ENCODE peak calls at places on chromosomes 12 and 14, in ten cellular contexts. One of them, this sample, is unnamed.

GRCh38 chr14:68749487-68750475 is 43.1 kb downstream of the ZFP36L1 start:
- DNase-seq in tibial artery: no peak
- DNase-seq in anterior cingulate cortex: no peak
- DNase-seq in dorsolateral prefrontal cortex: no peak
- DNase-seq in activated CD4-positive, alpha-beta T cell treated with anti-CD3 and anti-CD28 coated beads for 24 hours: no peak
- DNase-seq in stimulated activated naive B cell treated with anti-CD40 and anti-IgM and Interleukin-4, amounts not matched to agents 10 μg/mL and 1 μg/mL and 100 μg/mL, for 72 hours: no peak
- DNase-seq in hippocampal formation: no peak
- DNase-seq in gastrocnemius medialis: no peak
- DNase-seq in mucosa of gallbladder: no peak
- DNase-seq in HS-5: no peak
- DNase-seq in this sample: no peak

GRCh38 chr12:71392521-71393145 is 47.0 kb upstream of the LGR5 start:
- DNase-seq in activated CD4-positive, alpha-beta T cell treated with anti-CD3 and anti-CD28 coated beads for 24 hours: no peak
- DNase-seq in mucosa of gallbladder: peak
- DNase-seq in HS-5: peak
- DNase-seq in hippocampal formation: peak
- DNase-seq in stimulated activated naive B cell treated with anti-CD40 and anti-IgM and Interleukin-4, amounts not matched to agents 10 μg/mL and 1 μg/mL and 100 μg/mL, for 72 hours: no peak
- DNase-seq in gastrocnemius medialis: no peak
- DNase-seq in tibial artery: no peak
- DNase-seq in anterior cingulate cortex: no peak
- DNase-seq in dorsolateral prefrontal cortex: no peak
- DNase-seq in this sample: peak

GRCh38 chr12:11697670-11698387 is 48.4 kb downstream of the ETV6 start:
- DNase-seq in stimulated activated naive B cell treated with anti-CD40 and anti-IgM and Interleukin-4, amounts not matched to agents 10 μg/mL and 1 μg/mL and 100 μg/mL, for 72 hours: no peak
- DNase-seq in HS-5: peak
- DNase-seq in tibial artery: peak
- DNase-seq in activated CD4-positive, alpha-beta T cell treated with anti-CD3 and anti-CD28 coated beads for 24 hours: no peak
- DNase-seq in gastrocnemius medialis: no peak
- DNase-seq in hippocampal formation: no peak
- DNase-seq in mucosa of gallbladder: no peak
- DNase-seq in dorsolateral prefrontal cortex: no peak
- DNase-seq in anterior cingulate cortex: no peak
- DNase-seq in this sample: no peak

GRCh38 chr14:106845286-106846087 is 1319.1 kb downstream of the TMEM121 start:
- DNase-seq in gastrocnemius medialis: no peak
- DNase-seq in mucosa of gallbladder: peak
- DNase-seq in tibial artery: no peak
- DNase-seq in hippocampal formation: no peak
- DNase-seq in dorsolateral prefrontal cortex: no peak
- DNase-seq in activated CD4-positive, alpha-beta T cell treated with anti-CD3 and anti-CD28 coated beads for 24 hours: no peak
- DNase-seq in stimulated activated naive B cell treated with anti-CD40 and anti-IgM and Interleukin-4, amounts not matched to agents 10 μg/mL and 1 μg/mL and 100 μg/mL, for 72 hours: peak
- DNase-seq in HS-5: no peak
- DNase-seq in anterior cingulate cortex: no peak
- DNase-seq in this sample: no peak

GRCh38 chr14:74713395-74713735 is 421 bp downstream of the FCF1 start:
- DNase-seq in dorsolateral prefrontal cortex: no peak
- DNase-seq in mucosa of gallbladder: no peak
- DNase-seq in anterior cingulate cortex: no peak
- DNase-seq in stimulated activated naive B cell treated with anti-CD40 and anti-IgM and Interleukin-4, amounts not matched to agents 10 μg/mL and 1 μg/mL and 100 μg/mL, for 72 hours: no peak
- DNase-seq in hippocampal formation: no peak
- DNase-seq in gastrocnemius medialis: no peak
- DNase-seq in tibial artery: no peak
- DNase-seq in activated CD4-positive, alpha-beta T cell treated with anti-CD3 and anti-CD28 coated beads for 24 hours: no peak
- DNase-seq in HS-5: no peak
- DNase-seq in this sample: no peak

GRCh38 chr12:131530041-131530332 is 180.9 kb upstream of the SFSWAP start:
- DNase-seq in dorsolateral prefrontal cortex: no peak
- DNase-seq in mucosa of gallbladder: no peak
- DNase-seq in gastrocnemius medialis: no peak
- DNase-seq in anterior cingulate cortex: no peak
- DNase-seq in activated CD4-positive, alpha-beta T cell treated with anti-CD3 and anti-CD28 coated beads for 24 hours: no peak
- DNase-seq in stimulated activated naive B cell treated with anti-CD40 and anti-IgM and Interleukin-4, amounts not matched to agents 10 μg/mL and 1 μg/mL and 100 μg/mL, for 72 hours: no peak
- DNase-seq in HS-5: no peak
- DNase-seq in hippocampal formation: no peak
- DNase-seq in tibial artery: no peak
- DNase-seq in this sample: no peak

GRCh38 chr12:44286336-44286735 is 450.5 kb downstream of the TMEM117 start:
- DNase-seq in mucosa of gallbladder: no peak
- DNase-seq in tibial artery: no peak
- DNase-seq in hippocampal formation: no peak
- DNase-seq in activated CD4-positive, alpha-beta T cell treated with anti-CD3 and anti-CD28 coated beads for 24 hours: no peak
- DNase-seq in dorsolateral prefrontal cortex: no peak
- DNase-seq in HS-5: no peak
- DNase-seq in stimulated activated naive B cell treated with anti-CD40 and anti-IgM and Interleukin-4, amounts not matched to agents 10 μg/mL and 1 μg/mL and 100 μg/mL, for 72 hours: no peak
- DNase-seq in gastrocnemius medialis: no peak
- DNase-seq in anterior cingulate cortex: no peak
- DNase-seq in this sample: no peak

GRCh38 chr14:35365130-35366047 is 39.2 kb downstream of the NFKBIA start:
- DNase-seq in activated CD4-positive, alpha-beta T cell treated with anti-CD3 and anti-CD28 coated beads for 24 hours: peak
- DNase-seq in anterior cingulate cortex: no peak
- DNase-seq in stimulated activated naive B cell treated with anti-CD40 and anti-IgM and Interleukin-4, amounts not matched to agents 10 μg/mL and 1 μg/mL and 100 μg/mL, for 72 hours: peak
- DNase-seq in tibial artery: peak
- DNase-seq in HS-5: peak
- DNase-seq in gastrocnemius medialis: peak
- DNase-seq in mucosa of gallbladder: peak
- DNase-seq in hippocampal formation: no peak
- DNase-seq in dorsolateral prefrontal cortex: no peak
- DNase-seq in this sample: peak

GRCh38 chr12:39830862-39831520 is 211.4 kb upstream of the ABCD2 start:
- DNase-seq in dorsolateral prefrontal cortex: no peak
- DNase-seq in HS-5: peak
- DNase-seq in stimulated activated naive B cell treated with anti-CD40 and anti-IgM and Interleukin-4, amounts not matched to agents 10 μg/mL and 1 μg/mL and 100 μg/mL, for 72 hours: no peak
- DNase-seq in tibial artery: no peak
- DNase-seq in gastrocnemius medialis: no peak
- DNase-seq in anterior cingulate cortex: no peak
- DNase-seq in mucosa of gallbladder: no peak
- DNase-seq in activated CD4-positive, alpha-beta T cell treated with anti-CD3 and anti-CD28 coated beads for 24 hours: no peak
- DNase-seq in hippocampal formation: no peak
- DNase-seq in this sample: no peak

GRCh38 chr12:47272412-47273190 is 192.8 kb upstream of the AMIGO2 start:
- DNase-seq in hippocampal formation: no peak
- DNase-seq in gastrocnemius medialis: no peak
- DNase-seq in dorsolateral prefrontal cortex: no peak
- DNase-seq in stimulated activated naive B cell treated with anti-CD40 and anti-IgM and Interleukin-4, amounts not matched to agents 10 μg/mL and 1 μg/mL and 100 μg/mL, for 72 hours: no peak
- DNase-seq in HS-5: no peak
- DNase-seq in mucosa of gallbladder: no peak
- DNase-seq in activated CD4-positive, alpha-beta T cell treated with anti-CD3 and anti-CD28 coated beads for 24 hours: no peak
- DNase-seq in tibial artery: no peak
- DNase-seq in anterior cingulate cortex: no peak
- DNase-seq in this sample: no peak

GRCh38 chr12:133010657-133011297 is 24.6 kb downstream of the ZNF26 start:
- DNase-seq in anterior cingulate cortex: no peak
- DNase-seq in stimulated activated naive B cell treated with anti-CD40 and anti-IgM and Interleukin-4, amounts not matched to agents 10 μg/mL and 1 μg/mL and 100 μg/mL, for 72 hours: no peak
- DNase-seq in mucosa of gallbladder: no peak
- DNase-seq in activated CD4-positive, alpha-beta T cell treated with anti-CD3 and anti-CD28 coated beads for 24 hours: no peak
- DNase-seq in hippocampal formation: no peak
- DNase-seq in tibial artery: no peak
- DNase-seq in gastrocnemius medialis: no peak
- DNase-seq in dorsolateral prefrontal cortex: no peak
- DNase-seq in HS-5: no peak
- DNase-seq in this sample: no peak

GRCh38 chr14:24613747-24614146 is 4.3 kb upstream of the GZMH start:
- DNase-seq in stimulated activated naive B cell treated with anti-CD40 and anti-IgM and Interleukin-4, amounts not matched to agents 10 μg/mL and 1 μg/mL and 100 μg/mL, for 72 hours: no peak
- DNase-seq in HS-5: no peak
- DNase-seq in tibial artery: no peak
- DNase-seq in mucosa of gallbladder: no peak
- DNase-seq in anterior cingulate cortex: no peak
- DNase-seq in gastrocnemius medialis: no peak
- DNase-seq in activated CD4-positive, alpha-beta T cell treated with anti-CD3 and anti-CD28 coated beads for 24 hours: no peak
- DNase-seq in dorsolateral prefrontal cortex: no peak
- DNase-seq in hippocampal formation: no peak
- DNase-seq in this sample: no peak

GRCh38 chr14:75401356-75401755 is 26.5 kb upstream of the JDP2 start:
- DNase-seq in anterior cingulate cortex: no peak
- DNase-seq in hippocampal formation: no peak
- DNase-seq in tibial artery: peak
- DNase-seq in dorsolateral prefrontal cortex: no peak
- DNase-seq in mucosa of gallbladder: peak
- DNase-seq in gastrocnemius medialis: peak
- DNase-seq in stimulated activated naive B cell treated with anti-CD40 and anti-IgM and Interleukin-4, amounts not matched to agents 10 μg/mL and 1 μg/mL and 100 μg/mL, for 72 hours: no peak
- DNase-seq in activated CD4-positive, alpha-beta T cell treated with anti-CD3 and anti-CD28 coated beads for 24 hours: no peak
- DNase-seq in HS-5: no peak
- DNase-seq in this sample: no peak

GRCh38 chr14:104150201-104151027 is 12.0 kb downstream of the KIF26A start:
- DNase-seq in gastrocnemius medialis: no peak
- DNase-seq in HS-5: no peak
- DNase-seq in tibial artery: no peak
- DNase-seq in dorsolateral prefrontal cortex: no peak
- DNase-seq in anterior cingulate cortex: no peak
- DNase-seq in mucosa of gallbladder: peak
- DNase-seq in activated CD4-positive, alpha-beta T cell treated with anti-CD3 and anti-CD28 coated beads for 24 hours: no peak
- DNase-seq in hippocampal formation: no peak
- DNase-seq in stimulated activated naive B cell treated with anti-CD40 and anti-IgM and Interleukin-4, amounts not matched to agents 10 μg/mL and 1 μg/mL and 100 μg/mL, for 72 hours: no peak
- DNase-seq in this sample: no peak

GRCh38 chr14:104845033-104845666 is 19.9 kb upstream of the CEP170B start:
- DNase-seq in tibial artery: no peak
- DNase-seq in stimulated activated naive B cell treated with anti-CD40 and anti-IgM and Interleukin-4, amounts not matched to agents 10 μg/mL and 1 μg/mL and 100 μg/mL, for 72 hours: no peak
- DNase-seq in HS-5: no peak
- DNase-seq in hippocampal formation: no peak
- DNase-seq in anterior cingulate cortex: no peak
- DNase-seq in activated CD4-positive, alpha-beta T cell treated with anti-CD3 and anti-CD28 coated beads for 24 hours: no peak
- DNase-seq in dorsolateral prefrontal cortex: no peak
- DNase-seq in mucosa of gallbladder: no peak
- DNase-seq in gastrocnemius medialis: no peak
- DNase-seq in this sample: no peak

GRCh38 chr12:6899837-6900519 is 4.6 kb upstream of the LRRC23 start:
- DNase-seq in HS-5: no peak
- DNase-seq in gastrocnemius medialis: no peak
- DNase-seq in stimulated activated naive B cell treated with anti-CD40 and anti-IgM and Interleukin-4, amounts not matched to agents 10 μg/mL and 1 μg/mL and 100 μg/mL, for 72 hours: no peak
- DNase-seq in dorsolateral prefrontal cortex: peak
- DNase-seq in activated CD4-positive, alpha-beta T cell treated with anti-CD3 and anti-CD28 coated beads for 24 hours: no peak
- DNase-seq in hippocampal formation: peak
- DNase-seq in tibial artery: peak
- DNase-seq in anterior cingulate cortex: peak
- DNase-seq in mucosa of gallbladder: peak
- DNase-seq in this sample: peak

GRCh38 chr12:62351326-62351725 is 91.1 kb downstream of the USP15 start:
- DNase-seq in dorsolateral prefrontal cortex: no peak
- DNase-seq in mucosa of gallbladder: no peak
- DNase-seq in stimulated activated naive B cell treated with anti-CD40 and anti-IgM and Interleukin-4, amounts not matched to agents 10 μg/mL and 1 μg/mL and 100 μg/mL, for 72 hours: no peak
- DNase-seq in anterior cingulate cortex: no peak
- DNase-seq in hippocampal formation: no peak
- DNase-seq in activated CD4-positive, alpha-beta T cell treated with anti-CD3 and anti-CD28 coated beads for 24 hours: no peak
- DNase-seq in HS-5: no peak
- DNase-seq in gastrocnemius medialis: no peak
- DNase-seq in tibial artery: no peak
- DNase-seq in this sample: no peak

GRCh38 chr14:41607119-41607785 is 576 bp downstream of the LRFN5 start:
- DNase-seq in HS-5: no peak
- DNase-seq in tibial artery: no peak
- DNase-seq in anterior cingulate cortex: no peak
- DNase-seq in mucosa of gallbladder: no peak
- DNase-seq in gastrocnemius medialis: no peak
- DNase-seq in stimulated activated naive B cell treated with anti-CD40 and anti-IgM and Interleukin-4, amounts not matched to agents 10 μg/mL and 1 μg/mL and 100 μg/mL, for 72 hours: no peak
- DNase-seq in dorsolateral prefrontal cortex: peak
- DNase-seq in activated CD4-positive, alpha-beta T cell treated with anti-CD3 and anti-CD28 coated beads for 24 hours: no peak
- DNase-seq in hippocampal formation: no peak
- DNase-seq in this sample: no peak

GRCh38 chr14:33587761-33588160 is 363.1 kb downstream of the EGLN3 start:
- DNase-seq in tibial artery: no peak
- DNase-seq in activated CD4-positive, alpha-beta T cell treated with anti-CD3 and anti-CD28 coated beads for 24 hours: no peak
- DNase-seq in mucosa of gallbladder: no peak
- DNase-seq in gastrocnemius medialis: no peak
- DNase-seq in anterior cingulate cortex: no peak
- DNase-seq in HS-5: no peak
- DNase-seq in stimulated activated naive B cell treated with anti-CD40 and anti-IgM and Interleukin-4, amounts not matched to agents 10 μg/mL and 1 μg/mL and 100 μg/mL, for 72 hours: no peak
- DNase-seq in dorsolateral prefrontal cortex: no peak
- DNase-seq in hippocampal formation: no peak
- DNase-seq in this sample: no peak

GRCh38 chr14:72521968-72522741 is 371.7 kb downstream of the DPF3 start:
- DNase-seq in HS-5: no peak
- DNase-seq in dorsolateral prefrontal cortex: no peak
- DNase-seq in activated CD4-positive, alpha-beta T cell treated with anti-CD3 and anti-CD28 coated beads for 24 hours: no peak
- DNase-seq in gastrocnemius medialis: no peak
- DNase-seq in stimulated activated naive B cell treated with anti-CD40 and anti-IgM and Interleukin-4, amounts not matched to agents 10 μg/mL and 1 μg/mL and 100 μg/mL, for 72 hours: no peak
- DNase-seq in anterior cingulate cortex: no peak
- DNase-seq in tibial artery: no peak
- DNase-seq in mucosa of gallbladder: no peak
- DNase-seq in hippocampal formation: no peak
- DNase-seq in this sample: no peak

GRCh38 chr14:49946320-49947141 is 53.6 kb downstream of the ARF6 start:
- DNase-seq in tibial artery: no peak
- DNase-seq in anterior cingulate cortex: no peak
- DNase-seq in gastrocnemius medialis: no peak
- DNase-seq in mucosa of gallbladder: peak
- DNase-seq in stimulated activated naive B cell treated with anti-CD40 and anti-IgM and Interleukin-4, amounts not matched to agents 10 μg/mL and 1 μg/mL and 100 μg/mL, for 72 hours: no peak
- DNase-seq in hippocampal formation: peak
- DNase-seq in dorsolateral prefrontal cortex: no peak
- DNase-seq in activated CD4-positive, alpha-beta T cell treated with anti-CD3 and anti-CD28 coated beads for 24 hours: no peak
- DNase-seq in HS-5: no peak
- DNase-seq in this sample: no peak

GRCh38 chr12:111224196-111225066 is 144.5 kb downstream of the PHETA1 start:
- DNase-seq in anterior cingulate cortex: no peak
- DNase-seq in gastrocnemius medialis: no peak
- DNase-seq in activated CD4-positive, alpha-beta T cell treated with anti-CD3 and anti-CD28 coated beads for 24 hours: no peak
- DNase-seq in hippocampal formation: no peak
- DNase-seq in mucosa of gallbladder: no peak
- DNase-seq in HS-5: no peak
- DNase-seq in stimulated activated naive B cell treated with anti-CD40 and anti-IgM and Interleukin-4, amounts not matched to agents 10 μg/mL and 1 μg/mL and 100 μg/mL, for 72 hours: no peak
- DNase-seq in tibial artery: no peak
- DNase-seq in dorsolateral prefrontal cortex: no peak
- DNase-seq in this sample: no peak

GRCh38 chr14:80172380-80173055 is 38.8 kb downstream of the DIO2 start:
- DNase-seq in anterior cingulate cortex: no peak
- DNase-seq in mucosa of gallbladder: no peak
- DNase-seq in hippocampal formation: no peak
- DNase-seq in tibial artery: no peak
- DNase-seq in activated CD4-positive, alpha-beta T cell treated with anti-CD3 and anti-CD28 coated beads for 24 hours: no peak
- DNase-seq in HS-5: peak
- DNase-seq in stimulated activated naive B cell treated with anti-CD40 and anti-IgM and Interleukin-4, amounts not matched to agents 10 μg/mL and 1 μg/mL and 100 μg/mL, for 72 hours: no peak
- DNase-seq in dorsolateral prefrontal cortex: no peak
- DNase-seq in gastrocnemius medialis: no peak
- DNase-seq in this sample: no peak

GRCh38 chr12:74538491-74539258 is 1.0 kb downstream of the ATXN7L3B start:
- DNase-seq in HS-5: no peak
- DNase-seq in mucosa of gallbladder: no peak
- DNase-seq in tibial artery: no peak
- DNase-seq in anterior cingulate cortex: no peak
- DNase-seq in activated CD4-positive, alpha-beta T cell treated with anti-CD3 and anti-CD28 coated beads for 24 hours: no peak
- DNase-seq in stimulated activated naive B cell treated with anti-CD40 and anti-IgM and Interleukin-4, amounts not matched to agents 10 μg/mL and 1 μg/mL and 100 μg/mL, for 72 hours: peak
- DNase-seq in hippocampal formation: no peak
- DNase-seq in gastrocnemius medialis: no peak
- DNase-seq in dorsolateral prefrontal cortex: no peak
- DNase-seq in this sample: no peak

GRCh38 chr12:49953961-49954835 is 3.7 kb downstream of the AQP2 start:
- DNase-seq in mucosa of gallbladder: no peak
- DNase-seq in stimulated activated naive B cell treated with anti-CD40 and anti-IgM and Interleukin-4, amounts not matched to agents 10 μg/mL and 1 μg/mL and 100 μg/mL, for 72 hours: no peak
- DNase-seq in activated CD4-positive, alpha-beta T cell treated with anti-CD3 and anti-CD28 coated beads for 24 hours: no peak
- DNase-seq in gastrocnemius medialis: no peak
- DNase-seq in tibial artery: no peak
- DNase-seq in anterior cingulate cortex: no peak
- DNase-seq in dorsolateral prefrontal cortex: no peak
- DNase-seq in hippocampal formation: no peak
- DNase-seq in HS-5: no peak
- DNase-seq in this sample: no peak

GRCh38 chr12:63668028-63668799 is at the start of gene DPY19L2:
- DNase-seq in tibial artery: peak
- DNase-seq in anterior cingulate cortex: peak
- DNase-seq in HS-5: peak
- DNase-seq in stimulated activated naive B cell treated with anti-CD40 and anti-IgM and Interleukin-4, amounts not matched to agents 10 μg/mL and 1 μg/mL and 100 μg/mL, for 72 hours: peak
- DNase-seq in activated CD4-positive, alpha-beta T cell treated with anti-CD3 and anti-CD28 coated beads for 24 hours: no peak
- DNase-seq in mucosa of gallbladder: peak
- DNase-seq in dorsolateral prefrontal cortex: peak
- DNase-seq in gastrocnemius medialis: peak
- DNase-seq in hippocampal formation: no peak
- DNase-seq in this sample: no peak

This sample was measured in glomerular endothelial cell.